ENCODE peak calls at places on chromosomes 2 and 18, in seven cellular contexts. N is NCI-H146; I is T-cell; U is EH; B is IMR-90; X is neural progenitor cell; Y is activated naive CD4-positive, alpha-beta T cell treated with Interleukin-2 at 50 U/mL for 16 hours. P is an unnamed sample.

GRCh38 chr2:238139141-238139840 is 823 bp downstream of the KLHL30 start:
- DNase-seq in N (no peak), I (no peak), U (peak; percentile 13), B (no peak), X (peak; percentile 57), Y (peak; percentile 25), P (peak; percentile 63)

GRCh38 chr2:218970916-218971315 is 11.4 kb downstream of the CDK5R2 start:
- DNase-seq in N (no peak), I (no peak), U (no peak), B (no peak), X (no peak), Y (no peak), P (no peak)

GRCh38 chr18:2515908-2516625 is 55.2 kb downstream of the METTL4 start:
- DNase-seq in N (no peak), I (no peak), U (peak; percentile 99), B (peak; percentile 95), X (no peak), Y (no peak), P (no peak)

GRCh38 chr2:209425082-209426071 is 1.5 kb downstream of the MAP2 start:
- DNase-seq in N (peak; percentile 59), I (no peak), U (peak; percentile 50), B (peak; percentile 41), X (peak; percentile 38), Y (no peak), P (peak; percentile 27)

GRCh38 chr2:140353541-140353940 is 1573.4 kb upstream of the NXPH2 start:
- DNase-seq in N (no peak), I (no peak), U (no peak), B (no peak), X (no peak), Y (no peak), P (no peak)

GRCh38 chr2:132267372-132267771 is 105.6 kb upstream of the ANKRD30BL start:
- DNase-seq in N (no peak), I (no peak), U (no peak), B (no peak), X (peak; percentile 22), Y (no peak), P (no peak)

GRCh38 chr2:230423851-230424458 is 8.0 kb downstream of the SP100 start:
- DNase-seq in N (no peak), I (no peak), U (peak; percentile 30), B (peak; percentile 49), X (no peak), Y (no peak), P (no peak)

GRCh38 chr18:41436772-41437171 is 518.3 kb upstream of the PIK3C3 start:
- DNase-seq in N (no peak), I (no peak), U (no peak), B (no peak), X (no peak), Y (no peak), P (no peak)

GRCh38 chr2:56754066-56754615 is 570.4 kb downstream of the CCDC85A start:
- DNase-seq in N (no peak), I (no peak), U (no peak), B (no peak), X (no peak), Y (no peak), P (no peak)

GRCh38 chr2:203412555-203413331 is 84.5 kb downstream of the ABI2 start:
- DNase-seq in N (no peak), I (no peak), U (no peak), B (no peak), X (no peak), Y (no peak), P (no peak)

GRCh38 chr2:20538308-20539132 is 91.6 kb downstream of the RHOB start:
- DNase-seq in N (no peak), I (no peak), U (no peak), B (no peak), X (no peak), Y (no peak), P (no peak)

GRCh38 chr2:6657872-6658271 is 207.8 kb downstream of the CMPK2 start:
- DNase-seq in N (no peak), I (no peak), U (no peak), B (no peak), X (no peak), Y (no peak), P (no peak)

GRCh38 chr2:127607399-127607908 is 38.5 kb upstream of the GPR17 start:
- DNase-seq in N (no peak), I (no peak), U (no peak), B (no peak), X (no peak), Y (no peak), P (peak; percentile 12)

GRCh38 chr18:67239826-67240225 is 276.7 kb downstream of the DSEL start:
- DNase-seq in N (no peak), I (no peak), U (no peak), B (no peak), X (no peak), Y (peak; percentile 17), P (no peak)

GRCh38 chr2:25938345-25938744 is 44.0 kb downstream of the KIF3C start:
- DNase-seq in N (no peak), I (no peak), U (no peak), B (no peak), X (no peak), Y (no peak), P (no peak)

GRCh38 chr18:79511671-79512301 is 116.1 kb downstream of the NFATC1 start:
- DNase-seq in N (no peak), I (no peak), U (no peak), B (no peak), X (peak; percentile 31), Y (no peak), P (peak; percentile 31)

GRCh38 chr2:52500561-52500960 is 1267.0 kb upstream of the CHAC2 start:
- DNase-seq in N (no peak), I (no peak), U (no peak), B (no peak), X (no peak), Y (no peak), P (no peak)

GRCh38 chr18:62461591-62461990 is 61.2 kb upstream of the ZCCHC2 start:
- DNase-seq in N (no peak), I (no peak), U (no peak), B (no peak), X (no peak), Y (no peak), P (no peak)

GRCh38 chr2:42810971-42811865 is 18.8 kb upstream of the HAAO start:
- DNase-seq in N (peak; percentile 81), I (peak; percentile 35), U (peak; percentile 59), B (peak; percentile 35), X (peak; percentile 81), Y (peak; percentile 51), P (peak; percentile 78)